ENCODE peak calls at places on chromosomes 11 and 22, in four cellular contexts. G is upper lobe of right lung; Z is iris pigment epithelial cell; S is activated CD4-positive, alpha-beta T cell treated with anti-CD3 and anti-CD28 coated beads, Interleukin-2, amount 10 ng/mL, durations not matched to agents 24 days and 14 days. E is an unnamed sample.

GRCh38 chr11:62689421-62690183 is at the start of gene LRRN4CL:
- DNase-seq in G (no peak), Z (peak), S (no peak), E (no peak)

GRCh38 chr11:70247042-70247709 is 23.3 kb upstream of the PPFIA1 start:
- DNase-seq in S (no peak), Z (peak), G (no peak), E (no peak)

GRCh38 chr22:47129902-47130301 is 367.5 kb downstream of the TBC1D22A start:
- DNase-seq in G (peak), S (no peak), Z (no peak), E (peak)

GRCh38 chr11:69311767-69312385 is 17.9 kb downstream of the MYEOV start:
- DNase-seq in G (peak), Z (no peak), S (peak), E (peak)

GRCh38 chr11:65662802-65663633 is at the start of gene RELA:
- DNase-seq in G (peak), Z (peak), S (peak), E (peak)

GRCh38 chr11:129703846-129704245 is 111.8 kb upstream of the TMEM45B start:
- DNase-seq in Z (no peak), G (no peak), S (no peak), E (no peak)

GRCh38 chr11:33829430-33830141 is 55.3 kb upstream of the FBXO3 start:
- DNase-seq in G (no peak), S (peak), Z (peak), E (no peak)

GRCh38 chr11:43327987-43328386 is 16.2 kb downstream of the API5 start:
- DNase-seq in S (no peak), G (no peak), Z (peak), E (no peak)

GRCh38 chr22:43110444-43110926 is at the start of gene BIK:
- DNase-seq in Z (no peak), S (peak), G (peak), E (peak)

GRCh38 chr11:57410287-57410686 is 16.6 kb downstream of the SLC43A3 start:
- DNase-seq in S (no peak), G (no peak), Z (peak), E (no peak)

GRCh38 chr22:22235564-22235963 is 9.0 kb upstream of the VPREB1 start:
- DNase-seq in G (no peak), Z (peak), S (peak), E (no peak)

GRCh38 chr11:2663506-2663905 is 36.3 kb downstream of the KCNQ1OT1 start:
- DNase-seq in Z (no peak), S (no peak), G (no peak), E (no peak)

GRCh38 chr11:83063073-83063754 is 8.5 kb downstream of the RAB30 start:
- DNase-seq in Z (peak), S (peak), G (no peak), E (no peak)

GRCh38 chr11:369336-370018 is at the start of gene B4GALNT4:
- DNase-seq in S (peak), Z (peak), G (no peak), E (no peak)

GRCh38 chr11:57323503-57324153 is 1.1 kb downstream of the TNKS1BP1 start:
- DNase-seq in G (no peak), Z (peak), S (no peak), E (no peak)

GRCh38 chr11:99325807-99326206 is 305.1 kb downstream of the CNTN5 start:
- DNase-seq in Z (peak), S (no peak), G (no peak), E (no peak)

GRCh38 chr11:1511937-1512496 is 25.4 kb upstream of the MOB2 start:
- DNase-seq in Z (no peak), G (no peak), S (no peak), E (peak)

GRCh38 chr11:2123628-2123960 is 15.6 kb downstream of the IGF2 start:
- DNase-seq in Z (no peak), S (no peak), G (no peak), E (no peak)

GRCh38 chr11:42465613-42466012 is 846.2 kb upstream of the API5 start:
- DNase-seq in Z (no peak), G (no peak), S (no peak), E (no peak)

GRCh38 chr22:48490513-48491411 is 1336.9 kb downstream of the BRD1 start:
- DNase-seq in G (peak), Z (no peak), S (no peak), E (no peak)

GRCh38 chr22:40592352-40593113 is 44.0 kb downstream of the MRTFA start:
- DNase-seq in Z (no peak), G (no peak), S (no peak), E (no peak)

GRCh38 chr22:35203583-35203982 is 53.7 kb upstream of the HMGXB4 start:
- DNase-seq in Z (no peak), S (no peak), G (no peak), E (no peak)

GRCh38 chr11:120121914-120122473 is 15.9 kb downstream of the TRIM29 start:
- DNase-seq in Z (no peak), G (peak), S (no peak), E (no peak)

GRCh38 chr11:43905788-43906187 is 25.2 kb downstream of the ALKBH3 start:
- DNase-seq in Z (peak), S (no peak), G (no peak), E (no peak)

GRCh38 chr11:71539017-71539416 is 1.2 kb downstream of the KRTAP5-8 start:
- DNase-seq in Z (no peak), G (peak), S (no peak), E (no peak)

GRCh38 chr11:10779086-10779485 is 28.0 kb downstream of the CTR9 start:
- DNase-seq in S (no peak), G (no peak), Z (no peak), E (no peak)

GRCh38 chr11:73980001-73980960 is 2.4 kb downstream of the UCP2 start:
- DNase-seq in Z (peak), G (peak), S (peak), E (peak)

GRCh38 chr22:17638182-17638431 is 450 bp upstream of the BCL2L13 start:
- DNase-seq in G (no peak), Z (no peak), S (no peak), E (no peak)

GRCh38 chr22:46660604-46661201 is 40.5 kb downstream of the GRAMD4 start:
- DNase-seq in Z (no peak), G (no peak), S (no peak), E (no peak)